ENCODE peak calls at places on chromosomes 6 and 20, in five cellular contexts. S, Q, P, H and T are unnamed samples.
A peak's percentile ranks its signal among the peaks of the same experiment; 100 is the strongest.

GRCh38 chr20:45345104-45345936 is 2.9 kb downstream of the SDC4 start:
- DNase-seq in S (peak; percentile 78), H (peak; percentile 83), Q (no peak), P (peak; percentile 91), T (peak; percentile 49)

GRCh38 chr6:79188885-79189505 is 45.5 kb downstream of the HMGN3 start:
- DNase-seq in S (no peak), P (no peak), Q (no peak), H (peak; percentile 12), T (no peak)

GRCh38 chr20:56343861-56344381 is 14.9 kb upstream of the FAM210B start:
- DNase-seq in P (peak; percentile 60), S (peak; percentile 21), H (peak; percentile 47), Q (peak; percentile 51), T (peak; percentile 54)

GRCh38 chr6:145453376-145453775 is 281.9 kb downstream of the EPM2A start:
- DNase-seq in S (no peak), P (no peak), H (no peak), Q (no peak), T (no peak)

GRCh38 chr20:36153754-36154695 is 515 bp upstream of the EPB41L1 start:
- DNase-seq in P (peak; percentile 91), Q (peak; percentile 49), S (peak; percentile 87), H (peak; percentile 91), T (peak; percentile 94)

GRCh38 chr6:129577691-129578090 is 132.3 kb downstream of the ARHGAP18 start:
- DNase-seq in S (no peak), H (no peak), Q (no peak), P (no peak), T (no peak)

GRCh38 chr6:7761047-7761446 is 35.1 kb downstream of the BMP6 start:
- DNase-seq in H (no peak), P (no peak), S (no peak), Q (peak; percentile 11), T (no peak)

GRCh38 chr6:85483041-85483700 is 33.3 kb downstream of the NT5E start:
- DNase-seq in P (peak; percentile 78), Q (peak; percentile 71), S (peak; percentile 85), H (peak; percentile 76), T (peak; percentile 74)

GRCh38 chr6:134063966-134064445 is 11.6 kb upstream of the SLC2A12 start:
- DNase-seq in H (peak; percentile 63), S (peak; percentile 71), P (no peak), Q (peak; percentile 86), T (peak; percentile 24)

GRCh38 chr6:128307671-128308070 is 212.7 kb downstream of the PTPRK start:
- DNase-seq in H (no peak), P (no peak), Q (no peak), S (no peak), T (no peak)

GRCh38 chr6:12119085-12119588 is 107.0 kb downstream of the HIVEP1 start:
- DNase-seq in P (no peak), S (no peak), Q (no peak), H (no peak), T (no peak)

GRCh38 chr6:159130846-159131245 is 38.4 kb upstream of the FNDC1 start:
- DNase-seq in H (no peak), P (no peak), Q (no peak), S (no peak), T (no peak)

GRCh38 chr6:69795469-69796080 is 1.2 kb downstream of the LMBRD1 start:
- DNase-seq in H (no peak), Q (peak; percentile 21), S (no peak), P (no peak), T (no peak)

GRCh38 chr6:129853996-129854711 is 7.0 kb downstream of the TMEM244 start:
- DNase-seq in P (no peak), H (no peak), S (no peak), Q (peak; percentile 54), T (no peak)

GRCh38 chr6:78607188-78607587 is 260.2 kb upstream of the IRAK1BP1 start:
- DNase-seq in P (no peak), S (no peak), Q (peak; percentile 37), H (no peak), T (no peak)

GRCh38 chr6:116530436-116530835 is 15.0 kb downstream of the TRAPPC3L start:
- DNase-seq in Q (peak; percentile 41), H (no peak), P (no peak), S (no peak), T (no peak)

GRCh38 chr20:53643031-53643832 is 49.6 kb upstream of the ZNF217 start:
- DNase-seq in Q (peak; percentile 60), H (peak; percentile 54), S (peak; percentile 74), P (peak; percentile 59), T (no peak)

GRCh38 chr6:6581014-6581413 is 7.5 kb upstream of the LY86 start:
- DNase-seq in P (no peak), H (no peak), S (no peak), Q (no peak), T (no peak)

GRCh38 chr6:170112583-170112860 is 178.4 kb downstream of the DLL1 start:
- DNase-seq in H (no peak), Q (no peak), P (no peak), S (no peak), T (no peak)

GRCh38 chr6:15313367-15313766 is 67.5 kb downstream of the JARID2 start:
- DNase-seq in H (peak; percentile 48), P (peak; percentile 56), Q (no peak), S (no peak), T (no peak)

GRCh38 chr20:63186528-63187316 is 29.2 kb downstream of the YTHDF1 start:
- DNase-seq in S (no peak), H (no peak), P (no peak), Q (no peak), T (no peak)

GRCh38 chr20:46214831-46215488 is 93.3 kb downstream of the CDH22 start:
- DNase-seq in H (no peak), P (no peak), S (no peak), Q (no peak), T (no peak)

GRCh38 chr6:38012573-38012972 is 193.0 kb downstream of the ZFAND3 start:
- DNase-seq in S (no peak), P (no peak), H (no peak), Q (peak; percentile 77), T (no peak)

GRCh38 chr6:137734005-137734874 is 132.8 kb upstream of the TNFAIP3 start:
- DNase-seq in Q (no peak), S (no peak), P (no peak), H (no peak), T (no peak)

GRCh38 chr6:137736048-137736846 is 130.8 kb upstream of the TNFAIP3 start:
- DNase-seq in Q (no peak), H (no peak), S (no peak), P (no peak), T (no peak)

GRCh38 chr6:137733353-137733746 is 133.7 kb upstream of the TNFAIP3 start:
- DNase-seq in P (no peak), H (no peak), S (no peak), Q (no peak), T (no peak)

GRCh38 chr6:137736919-137737318 is 130.1 kb upstream of the TNFAIP3 start:
- DNase-seq in P (no peak), H (no peak), Q (no peak), S (no peak), T (no peak)

GRCh38 chr6:137734875-137735182 is 132.2 kb upstream of the TNFAIP3 start:
- DNase-seq in Q (peak; percentile 83), S (no peak), H (no peak), P (no peak), T (no peak)
- H3K4me1 ChIP-seq in Q (peaks cover 4% of the 10 kb centered on the region), S (peaks cover 32% of the 10 kb centered on the region), H (no peaks in the 10 kb centered on the region), P (peaks cover 8% of the 10 kb centered on the region), T (peaks cover 6% of the 10 kb centered on the region)

DNA sequence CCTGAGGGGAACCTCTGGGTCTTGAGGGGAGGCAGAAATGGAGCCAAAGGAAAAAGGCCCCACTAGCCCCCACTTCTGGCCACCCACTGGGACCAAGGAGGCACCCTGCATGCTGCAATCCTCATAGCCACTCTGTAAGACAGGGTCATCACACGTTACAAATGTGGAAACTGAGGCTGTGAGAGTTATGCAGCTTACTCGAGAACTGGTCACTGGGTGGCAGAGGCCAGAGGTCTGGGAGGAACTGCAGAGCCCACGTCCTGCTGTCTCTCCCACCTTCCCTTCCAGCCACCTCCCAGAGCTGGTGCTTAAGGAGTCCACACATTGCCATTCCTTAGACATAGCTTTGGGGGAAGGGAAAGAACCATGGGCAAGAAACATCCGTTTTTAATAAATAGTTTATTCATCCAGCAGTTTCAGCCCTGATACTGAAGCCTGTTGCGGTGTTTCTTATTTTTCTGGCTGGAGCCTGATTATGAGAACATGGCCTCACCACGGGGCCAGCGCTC is 18.0 kb downstream of the LEMD2 start:
- DNase-seq in Q (no peak), P (no peak), S (no peak), H (no peak), T (no peak)
- H3K27ac ChIP-seq in Q (peak overlapping the region; percentile 82), P (peak overlapping the region; percentile 77), S (peak overlapping the region; percentile 48), H (peak overlapping the region; percentile 46), T (no peak overlapping the region)

GRCh38 chr20:49210101-49210749 is 9.0 kb upstream of the DDX27 start:
- DNase-seq in Q (peak; percentile 21), S (no peak), P (no peak), H (no peak), T (no peak)

GRCh38 chr20:49203746-49204145 is 15.5 kb upstream of the DDX27 start:
- DNase-seq in Q (no peak), S (no peak), P (no peak), H (no peak), T (no peak)

GRCh38 chr20:49210750-49211110 is 8.5 kb upstream of the DDX27 start:
- DNase-seq in P (no peak), S (no peak), Q (no peak), H (no peak), T (no peak)

GRCh38 chr20:49203011-49203410 is 14.9 kb upstream of the STAU1 start:
- DNase-seq in H (no peak), P (no peak), S (no peak), Q (no peak), T (no peak)

GRCh38 chr20:49207071-49207470 is 12.1 kb upstream of the DDX27 start:
- DNase-seq in Q (no peak), S (no peak), H (no peak), P (no peak), T (no peak)
- TF ChIP-seq CTCF in Q (no peak), S (no peak), H (no peak), P (no peak), T (no peak)

GRCh38 chr6:111727041-111727440 is 121.4 kb upstream of the TRAF3IP2 start:
- DNase-seq in P (no peak), S (no peak), H (no peak), Q (no peak), T (no peak)
- H3K4me1 ChIP-seq in P (peaks cover 44% of the 10 kb centered on the region), S (peaks cover 20% of the 10 kb centered on the region), H (no peaks in the 10 kb centered on the region), Q (peaks cover 6% of the 10 kb centered on the region), T (no peaks in the 10 kb centered on the region)

DNA sequence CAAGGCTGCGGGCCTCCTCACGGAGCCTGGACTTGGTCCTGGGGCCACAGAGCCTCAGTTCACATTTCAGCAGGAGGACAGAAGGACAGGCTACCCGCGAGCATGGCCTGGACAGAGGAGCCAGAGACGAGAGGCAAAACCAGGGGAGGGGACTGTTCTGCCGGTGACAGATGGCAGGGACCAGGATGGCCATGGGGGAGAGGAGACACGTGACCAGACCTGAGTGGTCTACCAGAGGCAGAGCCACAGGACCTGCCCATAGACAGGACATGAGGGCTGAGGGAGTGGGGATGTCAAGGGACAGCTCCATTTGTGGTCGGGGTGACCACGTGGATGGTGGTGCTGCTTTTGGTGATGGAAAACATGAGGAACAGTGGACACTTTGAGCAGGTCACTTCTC is 207.9 kb downstream of the NFATC2 start:
- DNase-seq in Q (no peak), P (no peak), S (no peak), H (no peak), T (no peak)
- H3K27ac ChIP-seq in Q (peak overlapping the region; percentile 58), P (no peak overlapping the region), S (no peak overlapping the region), H (no peak overlapping the region), T (no peak overlapping the region)

GRCh38 chr6:135759831-135760230 is 91.7 kb upstream of the PDE7B start:
- DNase-seq in P (no peak), S (no peak), Q (no peak), H (no peak), T (no peak)
- TF ChIP-seq CTCF in P (no peak), S (no peak), Q (no peak), H (no peak), T (peak; percentile 31)